ENCODE peak calls at places on chromosomes 7 and 10, in six cellular contexts. R is astrocyte; K is psoas muscle; N is CD8-positive, alpha-beta memory T cell; G is right lobe of liver; B is tibial artery. P is an unnamed sample.

GRCh38 chr10:92640110-92640509 is 47.2 kb downstream of the KIF11 start:
- DNase-seq in R (peak; percentile 52), N (no peak), G (peak; percentile 37), B (no peak), K (no peak), P (no peak)

GRCh38 chr7:44912775-44913347 is 27.5 kb upstream of the PURB start:
- DNase-seq in R (no peak), B (no peak), G (no peak), N (no peak), K (no peak), P (no peak)

GRCh38 chr10:50396491-50397311 is 145.4 kb upstream of the ASAH2 start:
- DNase-seq in B (no peak), R (peak; percentile 75), G (no peak), K (no peak), N (no peak), P (peak; percentile 33)

GRCh38 chr7:100964630-100965029 is 4.7 kb upstream of the MUC12 start:
- DNase-seq in B (no peak), R (no peak), G (no peak), K (no peak), N (no peak), P (no peak)

GRCh38 chr7:33982425-33982786 is 77.1 kb downstream of the BMPER start:
- DNase-seq in B (no peak), N (no peak), G (no peak), R (peak; percentile 63), K (no peak), P (no peak)

GRCh38 chr7:151322893-151323292 is 18.7 kb upstream of the NUB1 start:
- DNase-seq in K (no peak), N (no peak), B (no peak), R (no peak), G (no peak), P (no peak)

GRCh38 chr10:127762925-127763324 is 25.9 kb downstream of the FOXI2 start:
- DNase-seq in B (no peak), G (no peak), N (no peak), K (no peak), R (no peak), P (no peak)

GRCh38 chr10:62528441-62528840 is 154.3 kb downstream of the ZNF365 start:
- DNase-seq in N (peak; percentile 62), R (peak; percentile 18), K (no peak), G (no peak), B (no peak), P (peak; percentile 80)

GRCh38 chr10:35079763-35080162 is 10.4 kb downstream of the CUL2 start:
- DNase-seq in K (no peak), B (no peak), N (no peak), G (no peak), R (peak; percentile 73), P (no peak)

GRCh38 chr10:9096288-9096687 is 1041.8 kb downstream of the GATA3 start:
- DNase-seq in R (no peak), B (no peak), G (no peak), K (no peak), N (peak; percentile 49), P (peak; percentile 82)

GRCh38 chr7:2123360-2123759 is 109.4 kb downstream of the MAD1L1 start:
- DNase-seq in R (no peak), G (no peak), K (no peak), B (no peak), N (no peak), P (no peak)

GRCh38 chr7:130365511-130366441 is 14.5 kb upstream of the CPA1 start:
- DNase-seq in G (no peak), N (no peak), R (peak; percentile 99), B (no peak), K (peak; percentile 81), P (no peak)

GRCh38 chr7:55533729-55534080 is 38.6 kb downstream of the VOPP1 start:
- DNase-seq in G (no peak), K (no peak), R (no peak), N (no peak), B (no peak), P (no peak)

GRCh38 chr10:59724098-59724938 is 14.7 kb upstream of the SLC16A9 start:
- DNase-seq in B (no peak), K (peak; percentile 26), G (no peak), R (peak; percentile 36), N (no peak), P (no peak)

GRCh38 chr10:83919187-83919586 is 220.1 kb upstream of the GHITM start:
- DNase-seq in B (no peak), R (no peak), K (no peak), G (no peak), N (no peak), P (no peak)

GRCh38 chr10:19579841-19580240 is 236.4 kb upstream of the PLXDC2 start:
- DNase-seq in G (no peak), R (no peak), K (no peak), B (no peak), N (no peak), P (no peak)

GRCh38 chr10:71533936-71534335 is 137.2 kb downstream of the CDH23 start:
- DNase-seq in B (no peak), N (no peak), K (no peak), G (no peak), R (no peak), P (no peak)

GRCh38 chr7:156192921-156193320 is 380.7 kb upstream of the SHH start:
- DNase-seq in N (no peak), K (no peak), B (no peak), R (no peak), G (no peak), P (no peak)

GRCh38 chr10:124992462-124993344 is 50.8 kb downstream of the ZRANB1 start:
- DNase-seq in R (peak; percentile 38), G (peak; percentile 67), B (peak; percentile 81), N (no peak), K (peak; percentile 72), P (no peak)

GRCh38 chr10:101080933-101081546 is 19.3 kb downstream of the KAZALD1 start:
- DNase-seq in B (no peak), K (no peak), R (no peak), G (no peak), N (no peak), P (no peak)

GRCh38 chr10:63005246-63005645 is 127.9 kb upstream of the NRBF2 start:
- DNase-seq in G (no peak), N (no peak), R (peak; percentile 83), K (no peak), B (no peak), P (no peak)

GRCh38 chr7:17376595-17376994 is 78.1 kb downstream of the AHR start:
- DNase-seq in K (no peak), G (no peak), R (no peak), B (no peak), N (no peak), P (no peak)

GRCh38 chr7:139798221-139798620 is 20.4 kb upstream of the HIPK2 start:
- DNase-seq in N (no peak), G (no peak), R (no peak), B (no peak), K (no peak), P (no peak)

GRCh38 chr7:90720970-90721768 is 125.0 kb downstream of the CDK14 start:
- DNase-seq in R (peak; percentile 73), B (peak; percentile 35), K (peak; percentile 14), G (peak; percentile 65), N (no peak), P (no peak)

GRCh38 chr10:58282615-58283014 is 13.7 kb downstream of the CISD1 start:
- DNase-seq in R (no peak), N (peak; percentile 17), B (no peak), G (no peak), K (no peak), P (no peak)

GRCh38 chr7:98870071-98870651 is 347 bp upstream of the TMEM130 start:
- DNase-seq in K (peak; percentile 56), N (peak; percentile 29), B (peak; percentile 33), G (no peak), R (peak; percentile 47), P (peak; percentile 42)

GRCh38 chr10:77233466-77233865 is 404.1 kb downstream of the KCNMA1 start:
- DNase-seq in K (no peak), N (no peak), G (no peak), R (no peak), B (no peak), P (no peak)

GRCh38 chr10:80259405-80259871 is 30.0 kb downstream of the MAT1A start:
- DNase-seq in K (no peak), G (no peak), N (no peak), B (no peak), R (no peak), P (no peak)

GRCh38 chr7:130491841-130492518 is at the start of gene MEST:
- DNase-seq in B (no peak), R (peak; percentile 40), N (no peak), K (no peak), G (peak; percentile 28), P (no peak)

GRCh38 chr10:127600479-127600878 is 51.4 kb downstream of the NPS start:
- DNase-seq in N (no peak), K (no peak), R (no peak), B (no peak), G (no peak), P (no peak)

GRCh38 chr7:56639173-56639746 is 493.0 kb downstream of the ZNF479 start:
- DNase-seq in N (no peak), G (no peak), B (no peak), K (no peak), R (no peak), P (no peak)
- H3K9me3 ChIP-seq in N (peaks cover 9% of the 10 kb centered on the region), G (no peaks in the 10 kb centered on the region), B (peaks cover 45% of the 10 kb centered on the region), K (peaks cover 37% of the 10 kb centered on the region), R (peaks cover 15% of the 10 kb centered on the region), P (peaks cover 74% of the 10 kb centered on the region)

DNA sequence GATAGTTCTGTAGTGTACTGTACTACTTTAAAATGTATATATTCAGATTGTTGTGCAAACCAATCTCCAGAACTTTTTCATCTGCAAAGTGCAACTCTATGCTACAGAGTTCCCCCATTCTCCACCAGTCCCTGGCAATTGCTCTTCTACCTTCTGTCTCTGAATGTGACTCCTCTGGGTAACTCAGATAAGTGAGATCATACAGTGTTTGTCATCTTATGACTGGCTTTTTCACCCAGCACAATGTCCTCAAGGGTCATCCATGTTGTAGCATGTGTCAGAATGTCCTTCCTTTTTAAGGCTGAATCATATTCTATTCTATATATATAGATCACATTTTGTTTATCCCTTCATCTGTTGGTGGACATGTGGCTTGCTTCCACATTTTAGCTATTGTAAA is 10.8 kb downstream of the SLIT1 start:
- DNase-seq in B (no peak), G (no peak), K (no peak), R (no peak), N (no peak), P (no peak)
- H3K27me3 ChIP-seq in B (no peaks in the 10 kb centered on the region), G (no peaks in the 10 kb centered on the region), K (no peaks in the 10 kb centered on the region), R (peaks cover 30% of the 10 kb centered on the region), N (peaks cover 4% of the 10 kb centered on the region), P (peaks cover 9% of the 10 kb centered on the region)

DNA sequence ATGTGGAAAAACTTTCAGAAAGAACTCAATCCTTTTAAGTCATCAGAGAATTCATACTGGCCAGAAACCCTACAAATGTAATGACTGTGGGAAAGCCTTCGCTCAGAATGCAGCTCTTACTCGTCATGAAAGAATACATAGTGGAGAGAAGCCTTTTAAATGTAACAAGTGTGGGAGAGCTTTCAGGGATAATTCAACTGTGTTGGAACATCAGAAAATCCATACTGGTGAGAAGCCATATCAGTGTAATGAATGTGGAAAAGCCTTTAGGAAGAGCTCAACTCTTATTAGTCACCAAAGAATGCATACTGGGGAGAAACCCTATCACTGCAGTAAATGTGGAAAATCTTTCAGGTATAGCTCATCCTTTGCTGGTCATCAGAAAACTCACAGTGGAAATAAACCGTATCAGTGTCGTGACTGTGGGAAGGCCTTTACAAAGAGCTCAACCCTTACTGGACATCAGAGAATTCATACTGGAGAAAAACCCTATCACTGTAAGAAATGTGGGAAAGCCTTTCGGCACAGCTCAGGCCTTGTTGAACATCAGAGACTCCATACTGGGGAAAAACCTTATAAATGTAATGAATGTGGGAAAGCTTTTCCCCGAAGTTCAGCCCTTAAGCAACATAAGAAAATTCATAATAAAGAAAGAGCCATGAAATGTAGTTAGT is 10.6 kb downstream of the ZNF485 start:
- DNase-seq in K (no peak), G (no peak), N (no peak), B (no peak), R (no peak), P (no peak)
- H3K9me3 ChIP-seq in K (peaks cover 17% of the 10 kb centered on the region), G (peaks cover 15% of the 10 kb centered on the region), N (peaks cover 23% of the 10 kb centered on the region), B (peaks cover 26% of the 10 kb centered on the region), R (peaks cover 24% of the 10 kb centered on the region), P (peaks cover 43% of the 10 kb centered on the region)

GRCh38 chr7:74684921-74685320 is 27.4 kb downstream of the GTF2I start:
- DNase-seq in G (no peak), K (no peak), R (no peak), B (no peak), N (no peak), P (no peak)
- H3K27me3 ChIP-seq in G (no peaks in the 10 kb centered on the region), K (no peaks in the 10 kb centered on the region), R (no peaks in the 10 kb centered on the region), B (no peaks in the 10 kb centered on the region), N (no peaks in the 10 kb centered on the region), P (no peaks in the 10 kb centered on the region)

P was measured in CD4-positive, CD25-positive, alpha-beta regulatory T cell.